ENCODE peak calls at places on chromosomes 11 and 22, in five cellular contexts. W is SJCRH30, C is fibroblast of lung, P is GM23248, I is tibial nerve. D is an unnamed sample. For H3K4me1, the result is how much of the 10 kb centered on the place peaks cover.

GRCh38 chr11:128936546-128937275 is 6.0 kb downstream of the TP53AIP1 start:
- DNase-seq in P (no peak), W (no peak), C (no peak), I (no peak), D (no peak)

GRCh38 chr22:37237371-37238268 is 6.4 kb downstream of the RAC2 start:
- DNase-seq in P (peak), C (no peak), I (no peak), W (no peak), D (no peak)

GRCh38 chr11:9972917-9973504 is 309.1 kb downstream of the SWAP70 start:
- DNase-seq in W (no peak), C (peak), P (peak), I (peak), D (no peak)

GRCh38 chr11:63871962-63872832 is 33.3 kb downstream of the MARK2 start:
- DNase-seq in P (peak), I (peak), C (peak), W (peak), D (no peak)

GRCh38 chr11:64876835-64877341 is 1.5 kb downstream of the EHD1 start:
- DNase-seq in I (no peak), W (no peak), C (no peak), P (peak), D (no peak)

GRCh38 chr11:94032725-94033124 is 11.6 kb downstream of the HEPHL1 start:
- DNase-seq in W (no peak), I (no peak), P (no peak), C (no peak), D (no peak)

GRCh38 chr11:46537851-46538295 is 56.0 kb downstream of the AMBRA1 start:
- DNase-seq in I (peak), C (peak), P (peak), W (peak), D (no peak)

GRCh38 chr22:39219071-39220050 is 25.4 kb downstream of the PDGFB start:
- DNase-seq in C (no peak), P (no peak), I (no peak), W (no peak), D (no peak)

GRCh38 chr11:65528819-65529350 is 4.0 kb downstream of the SCYL1 start:
- DNase-seq in W (no peak), C (no peak), P (no peak), I (no peak), D (no peak)

GRCh38 chr11:13834463-13834862 is 128.1 kb upstream of the SPON1 start:
- DNase-seq in I (no peak), P (no peak), C (no peak), W (peak), D (no peak)

GRCh38 chr11:64766881-64767280 is 7.1 kb upstream of the PYGM start:
- DNase-seq in W (no peak), C (no peak), I (no peak), P (no peak), D (no peak)

GRCh38 chr22:25362883-25363240 is 143.4 kb downstream of the CRYBB2 start:
- DNase-seq in P (no peak), I (no peak), C (no peak), W (no peak), D (no peak)

GRCh38 chr11:39675171-39675570 is 1784.3 kb downstream of the LRRC4C start:
- DNase-seq in W (no peak), I (no peak), C (no peak), P (no peak), D (no peak)

GRCh38 chr11:10181811-10182210 is 112.2 kb downstream of the SBF2 start:
- DNase-seq in P (peak), C (peak), I (no peak), W (no peak), D (no peak)

GRCh38 chr11:116930177-116930576 is 92.8 kb upstream of the APOA1 start:
- DNase-seq in W (no peak), C (peak), P (peak), I (no peak), D (no peak)

GRCh38 chr11:3840289-3840869 is 380 bp downstream of the RHOG start:
- DNase-seq in C (no peak), I (peak), W (no peak), P (peak), D (no peak)

GRCh38 chr22:40654522-40655167 is 18.1 kb upstream of the MRTFA start:
- DNase-seq in C (peak), P (peak), I (peak), W (peak), D (no peak)

GRCh38 chr22:45314054-45314721 is 4.5 kb downstream of the FAM118A start:
- DNase-seq in P (no peak), C (no peak), I (no peak), W (no peak), D (no peak)
- H3K27ac ChIP-seq in P (no peak), C (no peak), I (no peak), W (no peak), D (no peak)

DNA sequence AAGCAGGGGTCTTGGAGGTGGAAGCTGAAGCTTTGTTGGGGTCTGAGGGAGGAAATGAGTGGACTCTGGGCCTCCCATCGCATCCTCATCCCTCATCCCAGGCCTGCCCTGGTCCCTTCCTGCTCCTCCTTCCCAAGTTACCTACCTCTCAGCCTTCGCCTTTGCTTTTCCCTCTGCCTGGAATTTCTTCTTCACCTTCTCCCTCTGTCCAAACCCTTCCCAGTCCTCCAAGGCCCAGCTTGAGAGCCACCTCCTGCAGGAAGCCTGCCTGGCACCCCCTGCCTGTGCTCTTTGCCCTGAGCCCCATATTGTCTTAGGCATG is 2.1 kb upstream of the NUDT8 start:
- DNase-seq in C (no peak), I (no peak), P (no peak), W (no peak), D (no peak)
- H3K4me1 ChIP-seq in C (under half), I (under half), P (under half), W (under half), D (under half)

DNA sequence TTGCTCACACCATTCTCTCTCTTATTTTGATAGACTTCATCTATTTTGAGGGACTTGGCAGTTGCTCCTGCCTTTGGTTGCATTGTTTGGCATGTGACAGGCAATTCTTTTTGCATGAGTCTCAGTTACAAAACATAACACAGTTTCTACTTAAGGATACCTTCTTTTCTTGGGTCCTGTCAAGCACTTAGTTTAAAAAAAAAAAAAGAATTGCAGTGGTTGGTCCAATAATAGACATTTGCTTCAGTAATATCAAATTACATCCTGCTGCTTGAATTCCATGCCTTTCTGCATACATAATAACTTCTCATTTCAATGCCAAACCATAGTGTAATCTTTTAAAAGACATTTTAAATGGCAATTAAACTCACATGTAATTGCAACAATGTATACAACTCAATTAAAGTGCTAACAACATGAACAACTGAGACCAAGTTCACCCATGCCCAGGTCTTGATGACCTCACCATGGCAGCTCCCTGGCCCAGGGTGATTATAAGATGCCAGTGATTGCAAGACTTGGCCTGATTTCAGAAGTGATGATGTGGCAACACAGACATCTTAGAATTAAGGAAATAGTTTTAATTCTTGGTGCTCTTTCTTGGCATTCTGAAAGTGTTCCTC is 32.2 kb upstream of the PLET1 start:
- DNase-seq in P (peak), I (peak), C (peak), W (no peak), D (no peak)
- H3K27ac ChIP-seq in P (peak), I (peak), C (peak), W (no peak), D (peak)

GRCh38 chr11:21414928-21415327 is 745.5 kb downstream of the NELL1 start:
- DNase-seq in I (no peak), P (no peak), C (no peak), W (no peak), D (no peak)

GRCh38 chr11:21412652-21413383 is 743.4 kb downstream of the NELL1 start:
- DNase-seq in W (peak), C (no peak), I (no peak), P (no peak), D (no peak)

GRCh38 chr11:21411597-21411996 is 742.2 kb downstream of the NELL1 start:
- DNase-seq in W (no peak), C (no peak), P (no peak), I (no peak), D (no peak)

GRCh38 chr11:21411114-21411513 is 741.7 kb downstream of the NELL1 start:
- DNase-seq in P (no peak), W (peak), C (no peak), I (no peak), D (no peak)

DNA sequence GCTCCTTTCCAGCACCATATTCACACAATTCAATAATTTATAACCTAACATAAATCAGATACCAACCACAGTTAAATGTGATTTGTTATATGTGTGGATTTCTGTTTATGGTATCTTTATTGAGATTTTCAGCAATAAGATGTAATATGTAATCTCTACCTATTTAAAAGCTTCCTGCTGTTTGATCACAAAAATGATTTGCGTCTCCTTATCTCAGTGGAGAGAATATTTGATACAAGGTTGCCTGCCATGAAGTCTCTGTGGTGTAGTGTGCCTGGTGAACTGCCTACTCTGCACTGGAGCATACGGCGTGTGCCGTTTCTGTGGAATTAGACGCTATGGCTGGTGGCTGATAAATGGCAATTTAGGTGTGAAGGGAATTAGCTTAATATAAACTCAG is 741.1 kb downstream of the NELL1 start:
- DNase-seq in W (no peak), P (no peak), C (no peak), I (no peak), D (no peak)
- H3K4me1 ChIP-seq in W (under half), P (under half), C (under half), I (under half), D (under half)

GRCh38 chr11:72752088-72752914 is at the start of gene ARAP1:
- DNase-seq in P (peak), W (peak), I (peak), C (peak), D (peak)
- H3K27ac ChIP-seq in P (peak), W (no peak), I (peak), C (peak), D (peak)

DNA sequence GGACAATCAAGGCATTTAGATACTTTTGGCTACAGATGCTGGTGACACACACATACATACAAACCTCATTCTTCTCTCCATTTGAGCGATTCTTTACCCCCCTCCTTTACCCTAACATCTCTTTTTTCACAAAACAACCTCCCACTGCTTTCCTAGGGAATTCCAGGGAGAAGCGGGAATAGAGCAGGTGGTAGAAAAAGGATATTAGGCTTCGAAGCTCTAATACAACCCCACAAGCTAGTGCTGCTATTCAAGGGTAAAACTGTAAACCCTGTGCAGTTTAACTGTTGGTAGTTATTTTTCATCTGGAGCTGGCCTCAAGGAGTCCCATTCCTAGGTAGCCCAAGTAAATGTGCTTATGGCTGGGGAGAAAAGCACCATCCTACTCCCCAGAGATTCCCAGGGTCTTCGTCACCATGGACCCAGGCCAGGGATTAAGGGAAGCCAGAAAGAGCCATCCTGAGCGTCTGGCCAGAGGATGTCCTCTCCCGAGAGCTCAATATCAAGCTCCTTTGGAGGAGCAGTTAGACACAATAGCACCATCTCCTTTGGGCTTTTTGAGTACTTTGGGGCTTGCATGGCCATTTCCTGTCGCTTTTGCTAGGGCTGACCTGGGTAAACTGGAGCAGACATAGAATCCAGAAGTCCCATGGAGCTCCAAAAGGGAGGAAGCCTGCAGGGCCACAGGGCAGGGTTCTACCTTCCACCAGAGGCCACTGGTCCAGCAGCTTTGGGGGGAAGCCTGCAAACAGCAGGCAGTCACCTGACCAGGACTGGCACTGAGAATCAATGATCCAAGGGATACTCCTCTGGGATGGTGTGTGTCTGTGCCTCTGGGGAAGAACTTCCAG is 3.1 kb downstream of the MAML2 start:
- DNase-seq in P (peak), W (no peak), I (no peak), C (peak), D (no peak)
- H3K4me1 ChIP-seq in P (under half), W (under half), I (under half), C (under half), D (under half)

GRCh38 chr11:121892131-121892681 is 223.8 kb downstream of the BLID start:
- DNase-seq in P (peak), I (no peak), W (peak), C (peak), D (no peak)
- H3K27ac ChIP-seq in P (peak), I (peak), W (peak), C (no peak), D (no peak)

GRCh38 chr11:74004046-74004693 is 4.7 kb downstream of the UCP3 start:
- DNase-seq in W (no peak), I (no peak), P (no peak), C (no peak), D (no peak)
- H3K4me1 ChIP-seq in W (under half), I (under half), P (under half), C (under half), D (under half)

GRCh38 chr22:49951986-49952896 is 8.3 kb upstream of the PIM3 start:
- DNase-seq in W (no peak), I (no peak), C (peak), P (peak), D (no peak)
- H3K27ac ChIP-seq in W (peak), I (peak), C (peak), P (no peak), D (peak)

D was measured in esophagus squamous epithelium.